ENCODE peak calls at places on chromosomes 3 and 15, in ten cellular contexts. One of them, this sample, is unnamed.

GRCh38 chr15:31136612-31137328 is 35.2 kb upstream of the TRPM1 start:
- DNase-seq in uterus: no peak
- DNase-seq in BJ: no peak
- DNase-seq in NCI-H1436: no peak
- DNase-seq in AG09319: no peak
- DNase-seq in Daoy: no peak
- DNase-seq in gastrocnemius medialis: no peak
- DNase-seq in AG08396: no peak
- DNase-seq in SW480: no peak
- DNase-seq in activated T-cell treated with anti-CD3 and anti-CD28 coated beads, Interleukin-2, amount 50 U/mL, for 72 hours: no peak
- DNase-seq in this sample: no peak

GRCh38 chr3:120495809-120496208 is 45.0 kb upstream of the FSTL1 start:
- DNase-seq in uterus: no peak
- DNase-seq in BJ: no peak
- DNase-seq in NCI-H1436: no peak
- DNase-seq in AG09319: no peak
- DNase-seq in Daoy: no peak
- DNase-seq in gastrocnemius medialis: no peak
- DNase-seq in AG08396: no peak
- DNase-seq in SW480: no peak
- DNase-seq in activated T-cell treated with anti-CD3 and anti-CD28 coated beads, Interleukin-2, amount 50 U/mL, for 72 hours: no peak
- DNase-seq in this sample: no peak

GRCh38 chr15:99981223-99981647 is 248.0 kb upstream of the LYSMD4 start:
- DNase-seq in uterus: no peak
- DNase-seq in BJ: no peak
- DNase-seq in NCI-H1436: no peak
- DNase-seq in AG09319: no peak
- DNase-seq in Daoy: peak
- DNase-seq in gastrocnemius medialis: no peak
- DNase-seq in AG08396: no peak
- DNase-seq in SW480: no peak
- DNase-seq in activated T-cell treated with anti-CD3 and anti-CD28 coated beads, Interleukin-2, amount 50 U/mL, for 72 hours: no peak
- DNase-seq in this sample: no peak

GRCh38 chr3:197181751-197182150 is 116.7 kb downstream of the DLG1 start:
- DNase-seq in uterus: peak
- DNase-seq in BJ: no peak
- DNase-seq in NCI-H1436: no peak
- DNase-seq in AG09319: no peak
- DNase-seq in Daoy: no peak
- DNase-seq in gastrocnemius medialis: peak
- DNase-seq in AG08396: no peak
- DNase-seq in SW480: no peak
- DNase-seq in activated T-cell treated with anti-CD3 and anti-CD28 coated beads, Interleukin-2, amount 50 U/mL, for 72 hours: no peak
- DNase-seq in this sample: no peak

GRCh38 chr15:54518145-54518941 is 540.1 kb downstream of the UNC13C start:
- DNase-seq in uterus: no peak
- DNase-seq in BJ: no peak
- DNase-seq in NCI-H1436: no peak
- DNase-seq in AG09319: no peak
- DNase-seq in Daoy: no peak
- DNase-seq in gastrocnemius medialis: no peak
- DNase-seq in AG08396: no peak
- DNase-seq in SW480: no peak
- DNase-seq in activated T-cell treated with anti-CD3 and anti-CD28 coated beads, Interleukin-2, amount 50 U/mL, for 72 hours: no peak
- DNase-seq in this sample: no peak

GRCh38 chr3:10518506-10519150 is 13.2 kb upstream of the ATP2B2 start:
- DNase-seq in uterus: peak
- DNase-seq in BJ: no peak
- DNase-seq in NCI-H1436: no peak
- DNase-seq in AG09319: no peak
- DNase-seq in Daoy: peak
- DNase-seq in gastrocnemius medialis: peak
- DNase-seq in AG08396: peak
- DNase-seq in SW480: peak
- DNase-seq in activated T-cell treated with anti-CD3 and anti-CD28 coated beads, Interleukin-2, amount 50 U/mL, for 72 hours: no peak
- DNase-seq in this sample: no peak

GRCh38 chr3:42263354-42264346 is 2.3 kb downstream of the CCK start:
- DNase-seq in uterus: no peak
- DNase-seq in BJ: no peak
- DNase-seq in NCI-H1436: no peak
- DNase-seq in AG09319: no peak
- DNase-seq in Daoy: no peak
- DNase-seq in gastrocnemius medialis: no peak
- DNase-seq in AG08396: no peak
- DNase-seq in SW480: no peak
- DNase-seq in activated T-cell treated with anti-CD3 and anti-CD28 coated beads, Interleukin-2, amount 50 U/mL, for 72 hours: peak
- DNase-seq in this sample: no peak

GRCh38 chr15:47331796-47332480 is 385.4 kb upstream of the SEMA6D start:
- DNase-seq in uterus: no peak
- DNase-seq in BJ: peak
- DNase-seq in NCI-H1436: peak
- DNase-seq in AG09319: peak
- DNase-seq in Daoy: no peak
- DNase-seq in gastrocnemius medialis: peak
- DNase-seq in AG08396: peak
- DNase-seq in SW480: no peak
- DNase-seq in activated T-cell treated with anti-CD3 and anti-CD28 coated beads, Interleukin-2, amount 50 U/mL, for 72 hours: no peak
- DNase-seq in this sample: no peak